ENCODE peak calls at places on chromosomes 12 and 14, in six cellular contexts. J, D, K, R, N and P are unnamed samples.

GRCh38 chr14:58160561-58160960 is 8.5 kb upstream of the ARMH4 start:
- DNase-seq in N (no peak), K (no peak), J (no peak), R (no peak), D (no peak), P (no peak)

GRCh38 chr12:111410229-111411186 is 4.8 kb downstream of the SH2B3 start:
- DNase-seq in R (no peak), D (peak; percentile 44), K (no peak), J (peak; percentile 49), N (no peak), P (peak; percentile 48)

GRCh38 chr14:60328588-60328987 is 79.6 kb downstream of the PPM1A start:
- DNase-seq in K (no peak), J (no peak), D (no peak), R (no peak), N (no peak), P (no peak)

GRCh38 chr14:100767788-100768536 is 41.3 kb downstream of the DLK1 start:
- DNase-seq in N (no peak), D (no peak), J (no peak), R (peak; percentile 39), K (no peak), P (no peak)

GRCh38 chr12:47844264-47845020 is 24.7 kb upstream of the HDAC7 start:
- DNase-seq in K (peak; percentile 80), D (no peak), R (peak; percentile 89), J (no peak), N (no peak), P (peak; percentile 85)

GRCh38 chr12:91395628-91396027 is 213.0 kb upstream of the DCN start:
- DNase-seq in K (no peak), N (no peak), J (no peak), R (no peak), D (no peak), P (no peak)

GRCh38 chr12:84508943-84509342 is 403.7 kb downstream of the SLC6A15 start:
- DNase-seq in N (no peak), K (no peak), J (no peak), R (peak; percentile 60), D (peak; percentile 32), P (no peak)

GRCh38 chr12:90102957-90103652 is 394.5 kb upstream of the ATP2B1 start:
- DNase-seq in R (no peak), J (peak; percentile 40), D (no peak), N (no peak), K (no peak), P (no peak)

GRCh38 chr12:58204086-58204485 is 262.7 kb downstream of the ATP23 start:
- DNase-seq in D (no peak), N (no peak), K (no peak), J (peak; percentile 7), R (no peak), P (no peak)

GRCh38 chr14:76765461-76765931 is 4.2 kb downstream of the VASH1 start:
- DNase-seq in J (no peak), K (no peak), R (no peak), N (no peak), D (no peak), P (no peak)

GRCh38 chr12:66960704-66961690 is 282.1 kb upstream of the GRIP1 start:
- DNase-seq in K (peak; percentile 18), D (no peak), R (no peak), J (peak; percentile 18), N (no peak), P (no peak)

GRCh38 chr12:126464157-126464556 is 1398.9 kb downstream of the AACS start:
- DNase-seq in R (no peak), D (no peak), N (no peak), J (no peak), K (no peak), P (no peak)

GRCh38 chr12:6036509-6036908 is 88.0 kb downstream of the VWF start:
- DNase-seq in J (no peak), K (no peak), N (no peak), D (no peak), R (no peak), P (no peak)

DNA sequence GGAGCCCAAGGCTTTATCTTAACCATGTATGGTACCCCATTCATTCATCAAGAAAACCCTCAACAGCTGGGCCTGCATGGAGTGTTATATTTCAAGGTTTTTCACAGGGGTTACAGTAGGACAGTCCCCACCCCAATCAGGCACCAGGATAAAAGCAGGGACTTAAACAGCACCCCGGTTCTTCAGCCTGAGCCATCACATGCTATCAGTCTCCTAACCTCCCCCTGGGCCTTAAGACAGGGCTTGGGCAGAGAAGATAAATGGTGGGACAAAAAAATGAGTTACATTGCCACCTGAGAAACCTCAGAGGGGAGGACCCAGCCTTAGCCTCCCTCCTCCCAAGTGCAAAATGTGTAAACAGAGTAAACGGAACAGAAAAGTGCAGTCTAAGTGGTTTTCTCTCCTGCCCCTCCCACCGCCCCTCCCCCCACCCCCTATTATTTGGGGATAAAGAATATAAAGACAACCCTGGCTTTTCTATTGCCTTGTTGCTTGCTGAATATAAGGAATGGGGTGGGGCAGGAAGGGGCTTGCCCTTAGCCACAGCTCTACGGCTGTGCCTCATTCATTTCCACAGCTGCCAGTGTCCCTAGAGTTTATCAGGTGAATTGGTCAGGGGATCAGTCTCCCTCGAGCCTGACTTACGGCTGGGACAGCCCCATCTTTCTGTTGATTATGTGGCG is 18.7 kb downstream of the MAP3K12 start:
- DNase-seq in N (no peak), R (no peak), D (no peak), J (no peak), K (no peak), P (no peak)
- H3K27ac ChIP-seq in N (no peak overlapping the region), R (no peak overlapping the region), D (peak overlapping the region; percentile 24), J (no peak overlapping the region), K (no peak overlapping the region), P (no peak overlapping the region)

GRCh38 chr12:125284087-125284486 is 218.9 kb downstream of the AACS start:
- DNase-seq in D (no peak), R (no peak), J (no peak), K (no peak), N (no peak), P (no peak)

GRCh38 chr12:125284945-125285344 is 219.7 kb downstream of the AACS start:
- DNase-seq in N (no peak), D (no peak), K (no peak), R (no peak), J (no peak), P (no peak)

GRCh38 chr12:125276567-125276966 is 211.3 kb downstream of the AACS start:
- DNase-seq in D (no peak), J (no peak), R (no peak), K (no peak), N (no peak), P (no peak)

GRCh38 chr12:125283521-125283920 is 218.3 kb downstream of the AACS start:
- DNase-seq in D (no peak), N (no peak), K (no peak), J (no peak), R (no peak), P (no peak)

GRCh38 chr12:125280482-125281377 is 215.5 kb downstream of the AACS start:
- DNase-seq in D (no peak), J (no peak), N (no peak), K (no peak), R (no peak), P (no peak)
- H3K4me3 ChIP-seq in D (peak overlapping the region; percentile 11), J (no peak overlapping the region), N (no peak overlapping the region), K (no peak overlapping the region), R (no peak overlapping the region), P (no peak overlapping the region)

DNA sequence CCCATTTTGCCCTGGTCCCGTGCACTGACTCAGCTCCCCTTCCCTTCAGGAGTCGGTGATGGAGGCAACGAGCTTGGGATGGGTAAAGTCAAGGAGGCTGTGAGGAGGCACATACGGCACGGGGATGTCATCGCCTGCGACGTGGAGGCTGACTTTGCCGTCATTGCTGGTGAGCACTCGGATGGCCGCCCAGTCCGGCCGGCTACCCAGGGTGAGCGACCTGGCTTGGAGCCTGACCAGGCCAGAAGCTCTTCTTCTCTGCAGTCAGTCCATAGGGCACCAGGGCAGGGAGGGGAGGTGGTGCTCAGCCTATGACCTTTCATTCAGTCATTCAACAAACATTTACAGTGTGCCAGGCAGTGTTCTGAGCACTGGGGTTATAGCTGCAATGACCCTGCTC is 39.8 kb downstream of the GPR68 start:
- DNase-seq in N (no peak), K (no peak), R (peak; percentile 30), D (no peak), J (no peak), P (no peak)
- TF ChIP-seq CTCF in N (no peak), K (no peak), R (no peak), D (no peak), J (no peak), P (no peak)

DNA sequence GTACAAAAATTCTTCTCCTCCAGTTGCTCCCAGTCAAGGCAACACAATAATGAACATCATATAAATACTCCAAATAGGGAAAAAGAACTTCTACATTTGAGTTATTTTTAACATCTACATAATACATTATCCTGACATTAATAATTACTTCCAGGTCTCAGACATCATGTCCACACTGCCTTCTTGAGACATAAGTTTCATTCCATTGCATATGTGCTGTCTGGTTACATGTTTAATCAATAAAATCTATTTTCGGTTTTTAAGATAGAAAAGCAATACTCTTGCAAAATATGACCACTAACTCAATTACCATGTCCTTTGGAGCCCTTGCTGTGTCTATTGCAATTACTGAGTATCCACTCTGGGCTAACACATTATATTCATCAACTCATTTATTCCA is 881.8 kb downstream of the GALC start:
- DNase-seq in R (no peak), D (no peak), N (no peak), K (no peak), J (no peak), P (no peak)
- H3K27ac ChIP-seq in R (no peak overlapping the region), D (no peak overlapping the region), N (no peak overlapping the region), K (no peak overlapping the region), J (no peak overlapping the region), P (no peak overlapping the region)

GRCh38 chr14:79724934-79725717 is 486.2 kb downstream of the DIO2 start:
- DNase-seq in R (no peak), J (no peak), K (no peak), D (no peak), N (no peak), P (no peak)

DNA sequence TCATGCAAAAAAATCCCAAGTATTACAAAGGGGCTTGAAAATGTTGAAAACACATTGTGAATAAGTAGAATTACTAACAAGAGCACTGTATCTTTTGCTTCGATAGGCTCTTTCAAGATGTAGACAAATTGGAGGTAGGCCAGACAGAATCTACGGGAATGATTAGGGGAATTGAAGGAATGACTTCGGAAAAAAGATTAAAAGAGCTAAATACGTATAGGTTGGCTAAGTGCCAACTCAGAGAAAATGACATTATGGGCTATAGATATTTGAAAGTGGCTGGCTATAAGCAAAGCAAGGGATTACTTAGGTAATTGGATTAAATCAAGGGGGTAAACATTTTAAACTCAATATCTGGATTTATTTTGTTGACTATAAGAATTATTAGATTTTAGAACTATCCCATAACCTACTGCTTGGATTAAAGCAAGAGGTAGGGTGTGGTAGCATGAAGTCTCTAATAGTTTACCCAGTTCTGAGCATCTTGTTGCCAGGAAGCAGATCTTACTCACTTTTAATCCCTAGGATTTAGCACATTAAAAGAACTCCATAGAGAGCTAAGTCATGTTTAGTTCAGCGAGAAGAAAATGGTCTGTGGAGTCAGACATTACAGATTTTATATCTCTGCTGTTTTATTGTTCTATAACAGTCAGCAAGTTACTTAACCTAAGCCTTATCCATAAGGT is 489.8 kb downstream of the DIO2 start:
- DNase-seq in K (no peak), N (no peak), R (no peak), J (no peak), D (no peak), P (no peak)
- H3K4me3 ChIP-seq in K (no peak overlapping the region), N (no peak overlapping the region), R (no peak overlapping the region), J (no peak overlapping the region), D (no peak overlapping the region), P (no peak overlapping the region)